ENCODE peak calls at places on chromosomes 1 and 21, in ten cellular contexts. Q, E, V, Z, Y, T, J, M, D and C are unnamed samples.

GRCh38 chr1:37133276-37134145 is 99.2 kb upstream of the GRIK3 start:
- DNase-seq in Q (no peak), E (no peak), V (no peak), Z (no peak), Y (no peak), T (no peak), J (no peak), M (no peak), D (no peak), C (no peak)

GRCh38 chr21:15751561-15751960 is 21.8 kb downstream of the USP25 start:
- DNase-seq in Q (no peak), E (no peak), V (no peak), Z (no peak), Y (no peak), T (no peak), J (no peak), M (no peak), D (no peak), C (no peak)

GRCh38 chr1:66000033-66000637 is 207.4 kb downstream of the PDE4B start:
- DNase-seq in Q (no peak), E (no peak), V (no peak), Z (no peak), Y (no peak), T (no peak), J (no peak), M (no peak), D (no peak), C (no peak)

GRCh38 chr1:40625476-40626382 is 39.8 kb downstream of the RIMS3 start:
- DNase-seq in Q (no peak), E (peak; percentile 9), V (no peak), Z (no peak), Y (no peak), T (no peak), J (no peak), M (no peak), D (no peak), C (no peak)

GRCh38 chr1:31848381-31848897 is 32.6 kb upstream of the SPOCD1 start:
- DNase-seq in Q (no peak), E (no peak), V (no peak), Z (no peak), Y (no peak), T (peak; percentile 74), J (no peak), M (no peak), D (no peak), C (peak; percentile 47)

GRCh38 chr1:21326861-21327344 is 36.6 kb upstream of the ECE1 start:
- DNase-seq in Q (no peak), E (no peak), V (peak; percentile 60), Z (no peak), Y (no peak), T (no peak), J (no peak), M (peak; percentile 59), D (no peak), C (no peak)

GRCh38 chr1:72485786-72486185 is 203.4 kb upstream of the NEGR1 start:
- DNase-seq in Q (no peak), E (peak; percentile 15), V (no peak), Z (no peak), Y (no peak), T (no peak), J (no peak), M (no peak), D (no peak), C (no peak)

GRCh38 chr1:205179842-205180241 is 31.7 kb downstream of the DSTYK start:
- DNase-seq in Q (no peak), E (no peak), V (no peak), Z (no peak), Y (no peak), T (no peak), J (no peak), M (no peak), D (no peak), C (no peak)

GRCh38 chr1:153774036-153774435 is 1.2 kb upstream of the SLC27A3 start:
- DNase-seq in Q (no peak), E (no peak), V (no peak), Z (no peak), Y (no peak), T (no peak), J (no peak), M (no peak), D (peak; percentile 2), C (no peak)

GRCh38 chr1:153774780-153775431 is at the start of gene SLC27A3:
- DNase-seq in Q (no peak), E (peak; percentile 43), V (peak; percentile 89), Z (peak; percentile 42), Y (no peak), T (no peak), J (peak; percentile 55), M (peak; percentile 86), D (peak; percentile 11), C (no peak)

GRCh38 chr1:153776352-153776751 is 1.1 kb downstream of the SLC27A3 start:
- DNase-seq in Q (no peak), E (no peak), V (no peak), Z (no peak), Y (no peak), T (no peak), J (no peak), M (no peak), D (peak; percentile 9), C (no peak)

GRCh38 chr1:153776971-153777370 is 1.8 kb downstream of the SLC27A3 start:
- DNase-seq in Q (no peak), E (no peak), V (no peak), Z (no peak), Y (no peak), T (no peak), J (no peak), M (no peak), D (peak; percentile 31), C (no peak)

DNA sequence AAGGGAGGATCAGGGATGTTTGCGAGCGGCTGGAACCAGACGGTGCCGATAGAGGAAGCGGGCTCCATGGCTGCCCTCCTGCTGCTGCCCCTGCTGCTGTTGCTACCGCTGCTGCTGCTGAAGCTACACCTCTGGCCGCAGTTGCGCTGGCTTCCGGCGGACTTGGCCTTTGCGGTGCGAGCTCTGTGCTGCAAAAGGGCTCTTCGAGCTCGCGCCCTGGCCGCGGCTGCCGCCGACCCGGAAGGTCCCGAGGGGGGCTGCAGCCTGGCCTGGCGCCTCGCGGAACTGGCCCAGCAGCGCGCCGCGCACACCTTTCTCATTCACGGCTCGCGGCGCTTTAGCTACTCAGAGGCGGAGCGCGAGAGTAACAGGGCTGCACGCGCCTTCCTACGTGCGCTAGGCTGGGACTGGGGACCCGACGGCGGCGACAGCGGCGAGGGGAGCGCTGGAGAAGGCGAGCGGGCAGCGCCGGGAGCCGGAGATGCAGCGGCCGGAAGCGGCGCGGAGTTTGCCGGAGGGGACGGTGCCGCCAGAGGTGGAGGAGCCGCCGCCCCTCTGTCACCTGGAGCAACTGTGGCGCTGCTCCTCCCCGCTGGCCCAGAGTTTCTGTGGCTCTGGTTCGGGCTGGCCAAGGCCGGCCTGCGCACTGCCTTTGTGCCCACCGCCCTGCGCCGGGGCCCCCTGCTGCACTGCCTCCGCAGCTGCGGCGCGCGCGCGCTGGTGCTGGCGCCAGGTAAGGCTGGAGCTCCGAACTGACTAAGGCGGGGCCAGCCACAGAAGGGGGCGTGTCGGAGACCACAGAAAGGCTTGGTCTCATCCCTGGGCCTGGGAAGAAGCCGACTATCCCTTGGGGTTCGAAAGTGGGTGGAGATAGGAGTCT is 465 bp downstream of the SLC27A3 start:
- DNase-seq in Q (no peak), E (no peak), V (peak; percentile 86), Z (peak; percentile 82), Y (peak; percentile 53), T (peak; percentile 80), J (peak; percentile 95), M (peak; percentile 59), D (peak; percentile 63), C (peak; percentile 66)
- TF ChIP-seq CTCF in Q (no peak), E (no peak), V (no peak), Z (no peak), Y (no peak), T (no peak), J (no peak), M (no peak), D (no peak), C (no peak)

DNA sequence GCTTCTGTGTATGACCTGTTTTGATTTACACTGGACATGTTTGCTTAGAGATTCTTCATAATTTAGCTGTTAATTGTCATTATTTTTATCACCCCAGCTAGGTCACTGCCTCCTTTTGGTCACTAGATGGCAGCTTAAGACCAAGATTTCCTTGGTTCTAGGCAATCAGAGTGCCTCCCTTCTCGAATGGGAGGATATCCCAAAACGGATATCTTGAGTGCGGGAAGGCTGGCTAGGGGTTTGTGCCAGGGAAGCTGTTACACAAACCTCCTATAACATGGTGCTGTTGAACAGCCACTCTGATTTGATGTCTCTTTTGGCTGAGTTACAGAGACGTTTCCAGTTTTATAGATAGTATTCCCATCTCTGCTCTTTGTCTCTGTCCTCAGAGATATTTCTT is 283.5 kb downstream of the S1PR1 start:
- DNase-seq in Q (no peak), E (peak; percentile 44), V (no peak), Z (peak; percentile 2), Y (peak; percentile 40), T (no peak), J (peak; percentile 39), M (no peak), D (peak; percentile 41), C (peak; percentile 32)
- TF ChIP-seq CTCF in Q (peak; percentile 72), E (peak; percentile 81), V (peak; percentile 43), Z (peak; percentile 23), Y (peak; percentile 74), T (peak; percentile 47), J (peak; percentile 60), M (peak; percentile 73), D (peak; percentile 73), C (peak; percentile 81)

GRCh38 chr21:36479415-36480402 is at the start of gene CLDN14:
- DNase-seq in Q (no peak), E (no peak), V (no peak), Z (no peak), Y (no peak), T (no peak), J (no peak), M (peak; percentile 27), D (no peak), C (no peak)

GRCh38 chr21:36480618-36481017 is 696 bp upstream of the CLDN14 start:
- DNase-seq in Q (no peak), E (no peak), V (no peak), Z (no peak), Y (no peak), T (no peak), J (no peak), M (no peak), D (no peak), C (no peak)

GRCh38 chr21:36478207-36478701 is 1.7 kb downstream of the CLDN14 start:
- DNase-seq in Q (peak; percentile 81), E (peak; percentile 80), V (no peak), Z (peak; percentile 24), Y (no peak), T (no peak), J (no peak), M (no peak), D (no peak), C (no peak)

GRCh38 chr21:36477559-36477958 is 2.4 kb downstream of the CLDN14 start:
- DNase-seq in Q (no peak), E (no peak), V (no peak), Z (no peak), Y (no peak), T (no peak), J (no peak), M (no peak), D (no peak), C (no peak)

DNA sequence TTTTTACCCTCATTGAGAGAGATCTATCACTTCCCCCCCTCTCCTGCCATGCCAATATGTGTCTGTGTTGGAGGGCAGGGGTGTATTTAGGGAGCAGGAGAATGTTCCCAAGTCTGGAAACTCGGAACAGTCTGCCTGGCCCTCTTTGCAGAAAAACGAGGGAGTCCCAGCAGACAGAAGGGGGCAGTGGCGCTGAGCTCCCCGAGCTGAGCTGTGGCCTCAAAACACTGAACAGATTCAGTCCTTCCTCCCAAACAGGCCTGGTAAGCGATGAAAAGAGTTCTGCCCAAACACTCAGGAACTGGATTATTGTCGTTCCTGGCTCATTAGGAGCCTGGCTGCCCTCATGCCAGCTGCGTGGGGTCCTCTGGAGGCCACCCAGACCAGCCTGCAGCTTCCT is 981 bp downstream of the CLDN14 start:
- DNase-seq in Q (no peak), E (no peak), V (no peak), Z (no peak), Y (peak; percentile 21), T (no peak), J (peak; percentile 57), M (no peak), D (no peak), C (no peak)
- TF ChIP-seq CTCF in Q (peak; percentile 27), E (peak; percentile 46), V (no peak), Z (no peak), Y (no peak), T (no peak), J (no peak), M (no peak), D (no peak), C (no peak)

GRCh38 chr1:220908757-220909156 is 29.5 kb downstream of the HLX start:
- DNase-seq in Q (no peak), E (peak; percentile 49), V (no peak), Z (peak; percentile 33), Y (no peak), T (no peak), J (no peak), M (no peak), D (no peak), C (peak; percentile 15)
- TF ChIP-seq CTCF in Q (peak; percentile 74), E (peak; percentile 68), V (peak; percentile 13), Z (peak; percentile 49), Y (peak; percentile 26), T (no peak), J (no peak), M (peak; percentile 76), D (peak; percentile 62), C (peak; percentile 20)